ENCODE peak calls at places on chromosomes 12 and 14, in nine cellular contexts. K is stimulated activated CD8-positive, alpha-beta memory T cell treated with anti-CD3 and anti-CD28 coated beads, Interleukin-15, amount 100 ng/mL, for 1 hour; Z is amniotic stem cell; C is bronchial epithelial cell; R is HFFc6; V is AG04450; L is activated CD4-positive, alpha-beta T cell treated with anti-CD3 and anti-CD28 coated beads, Interleukin-2, amount 50 U/mL, for 48 hours; I is omental fat pad; N is HTR-8/SVneo. O is an unnamed sample.

GRCh38 chr12:124523071-124523470 is 44.3 kb downstream of the NCOR2 start:
- DNase-seq in I (no peak), N (no peak), L (no peak), C (peak; percentile 50), Z (no peak), V (no peak), R (no peak), K (no peak), O (no peak)

GRCh38 chr12:93177208-93178153 is 200.2 kb upstream of the NUDT4 start:
- DNase-seq in I (no peak), C (peak; percentile 26), K (no peak), Z (no peak), V (no peak), L (no peak), N (no peak), R (no peak), O (no peak)

GRCh38 chr12:3816266-3816665 is 56.9 kb downstream of the PARP11 start:
- DNase-seq in V (no peak), K (no peak), L (no peak), N (no peak), R (no peak), I (no peak), C (no peak), Z (no peak), O (no peak)

GRCh38 chr14:56660677-56661389 is 81.2 kb downstream of the TMEM260 start:
- DNase-seq in K (no peak), I (no peak), L (no peak), C (no peak), N (no peak), V (no peak), Z (no peak), R (no peak), O (no peak)

GRCh38 chr14:63928744-63929174 is 76.0 kb downstream of the SYNE2 start:
- DNase-seq in N (no peak), Z (no peak), L (no peak), R (no peak), I (no peak), C (no peak), K (no peak), V (no peak), O (no peak)

GRCh38 chr14:70782361-70782760 is 27.0 kb downstream of the MAP3K9 start:
- DNase-seq in C (peak; percentile 100), V (no peak), N (peak; percentile 92), L (peak; percentile 18), Z (peak; percentile 21), I (no peak), R (peak; percentile 83), K (no peak), O (no peak)

GRCh38 chr12:130026608-130027176 is 122.9 kb upstream of the TMEM132D start:
- DNase-seq in C (peak; percentile 41), I (no peak), L (peak; percentile 36), R (no peak), K (no peak), Z (no peak), V (no peak), N (no peak), O (no peak)

GRCh38 chr14:76985540-76986260 is 42.8 kb downstream of the IRF2BPL start:
- DNase-seq in L (no peak), N (peak; percentile 58), I (no peak), K (no peak), C (no peak), V (no peak), R (peak; percentile 19), Z (no peak), O (no peak)

GRCh38 chr12:54571166-54571856 is 17.1 kb downstream of the PPP1R1A start:
- DNase-seq in L (no peak), V (no peak), I (no peak), N (no peak), C (no peak), Z (no peak), K (no peak), R (no peak), O (no peak)

GRCh38 chr12:76020731-76021672 is 10.6 kb downstream of the PHLDA1 start:
- DNase-seq in Z (peak; percentile 83), K (no peak), I (no peak), L (peak; percentile 69), C (peak; percentile 97), R (peak; percentile 98), N (no peak), V (peak; percentile 93), O (no peak)

GRCh38 chr14:32980178-32980886 is 41.7 kb downstream of the NPAS3 start:
- DNase-seq in K (no peak), C (no peak), I (no peak), Z (no peak), V (no peak), L (no peak), N (no peak), R (no peak), O (no peak)

GRCh38 chr12:65741662-65742480 is 82.4 kb upstream of the HMGA2 start:
- DNase-seq in K (no peak), L (no peak), I (no peak), V (no peak), R (peak; percentile 30), Z (peak; percentile 31), N (peak; percentile 26), C (peak; percentile 33), O (no peak)

GRCh38 chr14:55160989-55161388 is 30.4 kb downstream of the DLGAP5 start:
- DNase-seq in I (no peak), L (no peak), K (no peak), N (peak; percentile 59), V (no peak), R (peak; percentile 22), Z (no peak), C (peak; percentile 44), O (no peak)